ENCODE peak calls at places on chromosomes 1 and 21, in seven cellular contexts. Q is Karpas-422; L is stimulated activated CD4-positive, alpha-beta T cell treated with anti-CD3 and anti-CD28 coated beads, Interleukin-12 subunit alpha, Interleukin-12 subunit beta, amount 100 ng/mL, for 4 hours; M is activated gamma-delta T cell treated with anti-CD3 and anti-CD28 coated beads, Interleukin-2, amount 50 U/mL, for 16 hours; E is glutamatergic neuron; A is naive thymus-derived CD8-positive, alpha-beta T cell; I is HEK293T. R is an unnamed sample.

GRCh38 chr1:93516164-93516563 is 68.2 kb downstream of the FNBP1L start:
- DNase-seq in I (no peak), A (no peak), Q (peak; percentile 53), L (no peak), E (no peak), M (no peak), R (no peak)

GRCh38 chr21:45011911-45012660 is 62.3 kb upstream of the ADARB1 start:
- DNase-seq in L (no peak), I (no peak), Q (no peak), E (peak; percentile 34), A (peak; percentile 30), M (no peak), R (no peak)

GRCh38 chr1:232630894-232631195 is 912 bp upstream of the SIPA1L2 start:
- DNase-seq in E (no peak), A (no peak), Q (no peak), I (no peak), M (no peak), L (no peak), R (no peak)

GRCh38 chr1:66652556-66652955 is 99.7 kb upstream of the DYNLT5 start:
- DNase-seq in I (no peak), Q (no peak), A (no peak), M (no peak), E (no peak), L (no peak), R (no peak)

GRCh38 chr1:23957096-23957495 is 2.5 kb upstream of the PNRC2 start:
- DNase-seq in E (peak; percentile 77), M (no peak), A (no peak), I (no peak), Q (no peak), L (no peak), R (no peak)

GRCh38 chr1:44553771-44554170 is 120.5 kb downstream of the TMEM53 start:
- DNase-seq in E (no peak), L (no peak), A (no peak), I (no peak), M (no peak), Q (no peak), R (no peak)

GRCh38 chr1:14876747-14877146 is 276.8 kb upstream of the TMEM51 start:
- DNase-seq in E (no peak), Q (no peak), M (no peak), L (no peak), I (no peak), A (no peak), R (no peak)

GRCh38 chr1:86194491-86195034 is 38.0 kb upstream of the COL24A1 start:
- DNase-seq in A (no peak), M (no peak), E (no peak), Q (no peak), I (no peak), L (no peak), R (no peak)

GRCh38 chr1:248786106-248786665 is 30.6 kb upstream of the LYPD8 start:
- DNase-seq in Q (no peak), M (no peak), E (no peak), L (no peak), I (no peak), A (no peak), R (no peak)

GRCh38 chr1:237756304-237756967 is 134.3 kb downstream of the ZP4 start:
- DNase-seq in I (no peak), A (no peak), E (no peak), M (no peak), Q (no peak), L (no peak), R (no peak)

GRCh38 chr1:185035258-185035657 is 10.1 kb upstream of the RNF2 start:
- DNase-seq in I (no peak), E (no peak), A (no peak), Q (no peak), L (no peak), M (no peak), R (no peak)

GRCh38 chr1:149844096-149844495 is 55.3 kb upstream of the BOLA1 start:
- DNase-seq in Q (peak; percentile 42), A (no peak), I (no peak), L (no peak), M (no peak), E (no peak), R (no peak)

GRCh38 chr1:245234217-245235120 is 79.7 kb downstream of the KIF26B start:
- DNase-seq in M (no peak), A (no peak), E (peak; percentile 33), L (no peak), I (peak; percentile 30), Q (no peak), R (no peak)

GRCh38 chr1:234564035-234565029 is 45.6 kb downstream of the IRF2BP2 start:
- DNase-seq in L (no peak), A (no peak), E (no peak), M (no peak), I (no peak), Q (no peak), R (no peak)

GRCh38 chr1:66519988-66520387 is 14.0 kb upstream of the SGIP1 start:
- DNase-seq in A (no peak), Q (no peak), L (no peak), I (no peak), E (no peak), M (no peak), R (no peak)

GRCh38 chr1:112743174-112744018 is 28.3 kb upstream of the PPM1J start:
- DNase-seq in Q (no peak), E (peak; percentile 32), A (no peak), L (no peak), M (no peak), I (no peak), R (no peak)

GRCh38 chr1:53686371-53687267 is 52.3 kb downstream of the GLIS1 start:
- DNase-seq in A (peak; percentile 55), L (no peak), E (no peak), I (no peak), M (no peak), Q (no peak), R (no peak)

GRCh38 chr1:75768021-75768420 is 18.0 kb upstream of the RABGGTB start:
- DNase-seq in E (no peak), M (no peak), A (no peak), Q (no peak), I (no peak), L (no peak), R (no peak)

GRCh38 chr1:176942346-176942745 is 222.2 kb downstream of the ASTN1 start:
- DNase-seq in Q (no peak), I (no peak), M (no peak), L (no peak), A (no peak), E (no peak), R (no peak)

GRCh38 chr1:101438359-101438758 is 201.5 kb downstream of the S1PR1 start:
- DNase-seq in A (no peak), I (peak; percentile 31), Q (peak; percentile 86), E (no peak), L (no peak), M (no peak), R (no peak)